ENCODE peak calls at places on chromosome 10, in nine cellular contexts. M, K, Y, H, E, V, T, R and Z are unnamed samples.
A peak's percentile ranks its signal among the peaks of the same experiment; 100 is the strongest.

GRCh38 chr10:77909755-77910375 is 16.7 kb downstream of the DLG5 start:
- DNase-seq in M (peak; percentile 44), K (no peak), Y (no peak), H (no peak), E (no peak), V (no peak), T (no peak), R (no peak), Z (no peak)

GRCh38 chr10:29811751-29812427 is 177.1 kb upstream of the SVIL start:
- DNase-seq in M (peak; percentile 66), K (peak; percentile 94), Y (no peak), H (no peak), E (peak; percentile 74), V (no peak), T (peak; percentile 33), R (no peak), Z (no peak)

GRCh38 chr10:132511692-132512442 is 25.7 kb upstream of the INPP5A start:
- DNase-seq in M (peak; percentile 10), K (no peak), Y (no peak), H (no peak), E (no peak), V (no peak), T (no peak), R (no peak), Z (no peak)

GRCh38 chr10:25226775-25227682 is 52.2 kb downstream of the GPR158 start:
- DNase-seq in M (peak; percentile 37), K (peak; percentile 0), Y (no peak), H (no peak), E (peak; percentile 84), V (no peak), T (peak; percentile 40), R (no peak), Z (no peak)

GRCh38 chr10:45513586-45513985 is 139.6 kb downstream of the ALOX5 start:
- DNase-seq in M (no peak), K (no peak), Y (no peak), H (no peak), E (peak; percentile 5), V (no peak), T (no peak), R (no peak), Z (no peak)

GRCh38 chr10:86252573-86252972 is 114.0 kb downstream of the GRID1 start:
- DNase-seq in M (no peak), K (no peak), Y (no peak), H (no peak), E (no peak), V (no peak), T (no peak), R (no peak), Z (no peak)

GRCh38 chr10:117168135-117168674 is 29.1 kb upstream of the KCNK18 start:
- DNase-seq in M (peak; percentile 71), K (no peak), Y (peak; percentile 62), H (peak; percentile 76), E (peak; percentile 73), V (peak; percentile 22), T (peak; percentile 92), R (peak; percentile 41), Z (peak; percentile 75)

GRCh38 chr10:19488592-19489280 is 327.5 kb upstream of the PLXDC2 start:
- DNase-seq in M (peak; percentile 12), K (no peak), Y (no peak), H (no peak), E (peak; percentile 12), V (no peak), T (peak; percentile 63), R (no peak), Z (peak; percentile 49)

GRCh38 chr10:22322663-22323160 is 1.8 kb downstream of the BMI1 start:
- DNase-seq in M (no peak), K (no peak), Y (no peak), H (no peak), E (no peak), V (no peak), T (no peak), R (no peak), Z (no peak)

GRCh38 chr10:59651902-59652301 is 57.7 kb downstream of the SLC16A9 start:
- DNase-seq in M (no peak), K (no peak), Y (no peak), H (no peak), E (no peak), V (no peak), T (no peak), R (no peak), Z (no peak)

GRCh38 chr10:131553581-131553980 is 242.1 kb upstream of the TCERG1L start:
- DNase-seq in M (no peak), K (no peak), Y (no peak), H (no peak), E (no peak), V (no peak), T (no peak), R (no peak), Z (no peak)

GRCh38 chr10:127802532-127803055 is 65.6 kb downstream of the FOXI2 start:
- DNase-seq in M (no peak), K (no peak), Y (no peak), H (no peak), E (no peak), V (no peak), T (no peak), R (no peak), Z (no peak)

GRCh38 chr10:87641065-87641464 is 18.6 kb upstream of the PAPSS2 start:
- DNase-seq in M (no peak), K (no peak), Y (no peak), H (no peak), E (no peak), V (no peak), T (no peak), R (no peak), Z (no peak)

GRCh38 chr10:77195101-77195500 is 442.5 kb downstream of the KCNMA1 start:
- DNase-seq in M (no peak), K (peak; percentile 29), Y (no peak), H (no peak), E (no peak), V (no peak), T (no peak), R (no peak), Z (no peak)

GRCh38 chr10:60444494-60445064 is 54.9 kb upstream of the ANK3 start:
- DNase-seq in M (no peak), K (no peak), Y (no peak), H (no peak), E (no peak), V (no peak), T (no peak), R (no peak), Z (no peak)

GRCh38 chr10:128835361-128835760 is 631.7 kb upstream of the MGMT start:
- DNase-seq in M (no peak), K (no peak), Y (no peak), H (no peak), E (no peak), V (no peak), T (no peak), R (no peak), Z (no peak)

GRCh38 chr10:112295853-112296830 is 12.9 kb downstream of the TECTB start:
- DNase-seq in M (no peak), K (peak; percentile 46), Y (no peak), H (no peak), E (peak; percentile 48), V (no peak), T (no peak), R (no peak), Z (no peak)

GRCh38 chr10:32131388-32131787 is 75.2 kb upstream of the KIF5B start:
- DNase-seq in M (no peak), K (no peak), Y (no peak), H (no peak), E (no peak), V (no peak), T (no peak), R (no peak), Z (no peak)

GRCh38 chr10:129274928-129275474 is 192.0 kb upstream of the MGMT start:
- DNase-seq in M (no peak), K (no peak), Y (no peak), H (no peak), E (no peak), V (no peak), T (peak; percentile 77), R (no peak), Z (no peak)